ENCODE peak calls at places on chromosomes 5 and 9, in five cellular contexts. P is GM23338, V is mammary epithelial cell, X is H1, T is GM23248. H is an unnamed sample.

GRCh38 chr9:2255128-2255527 is 240.0 kb downstream of the SMARCA2 start:
- DNase-seq in P (peak; percentile 9), V (no peak), X (no peak), T (no peak), H (no peak)

GRCh38 chr5:147748590-147748989 is 33.9 kb downstream of the JAKMIP2 start:
- DNase-seq in P (peak; percentile 48), V (no peak), X (peak; percentile 3), T (no peak), H (no peak)

GRCh38 chr5:142277796-142278195 is 47.0 kb downstream of the SPRY4 start:
- DNase-seq in P (no peak), V (no peak), X (no peak), T (no peak), H (no peak)

GRCh38 chr5:27815061-27815460 is 776.7 kb upstream of the CDH9 start:
- DNase-seq in P (no peak), V (no peak), X (no peak), T (no peak), H (no peak)

GRCh38 chr9:99115947-99116543 is 11.1 kb downstream of the TGFBR1 start:
- DNase-seq in P (peak; percentile 33), V (peak; percentile 46), X (no peak), T (no peak), H (no peak)

GRCh38 chr9:27407966-27408365 is 111.0 kb upstream of the EQTN start:
- DNase-seq in P (no peak), V (no peak), X (no peak), T (peak; percentile 57), H (no peak)

GRCh38 chr9:136482046-136482792 is 621 bp downstream of the SEC16A start:
- DNase-seq in P (peak; percentile 52), V (peak; percentile 39), X (no peak), T (peak; percentile 82), H (peak; percentile 32)

GRCh38 chr9:73148447-73148937 is 3.2 kb upstream of the ANXA1 start:
- DNase-seq in P (no peak), V (peak; percentile 57), X (no peak), T (peak; percentile 83), H (no peak)

GRCh38 chr5:158609328-158609727 is 490.4 kb downstream of the EBF1 start:
- DNase-seq in P (no peak), V (no peak), X (no peak), T (peak; percentile 50), H (no peak)

GRCh38 chr5:124057161-124057814 is 545.3 kb downstream of the CSNK1G3 start:
- DNase-seq in P (no peak), V (peak; percentile 38), X (no peak), T (no peak), H (no peak)

GRCh38 chr9:82010711-82011110 is 22.1 kb downstream of the SPATA31D1 start:
- DNase-seq in P (no peak), V (peak; percentile 11), X (no peak), T (no peak), H (no peak)

GRCh38 chr9:127224883-127225739 is 39.5 kb upstream of the GARNL3 start:
- DNase-seq in P (peak; percentile 98), V (peak; percentile 69), X (no peak), T (peak; percentile 93), H (peak; percentile 95)

GRCh38 chr5:52725065-52725746 is 62.5 kb upstream of the ITGA1 start:
- DNase-seq in P (no peak), V (peak; percentile 95), X (no peak), T (no peak), H (no peak)

GRCh38 chr9:113567361-113568080 is 104.0 kb downstream of the RGS3 start:
- DNase-seq in P (no peak), V (no peak), X (no peak), T (no peak), H (no peak)

GRCh38 chr9:130981761-130982147 is 27.2 kb upstream of the LAMC3 start:
- DNase-seq in P (no peak), V (no peak), X (no peak), T (no peak), H (no peak)

GRCh38 chr9:127283917-127284316 is 19.3 kb downstream of the GARNL3 start:
- DNase-seq in P (peak; percentile 40), V (peak; percentile 15), X (no peak), T (peak; percentile 62), H (peak; percentile 17)

GRCh38 chr5:149153751-149154610 is 12.7 kb downstream of the ABLIM3 start:
- DNase-seq in P (no peak), V (no peak), X (no peak), T (peak; percentile 93), H (no peak)

GRCh38 chr5:6472792-6473191 is 24.1 kb downstream of the UBE2QL1 start:
- DNase-seq in P (no peak), V (no peak), X (no peak), T (no peak), H (no peak)

GRCh38 chr5:27911216-27911615 is 872.8 kb upstream of the CDH9 start:
- DNase-seq in P (no peak), V (peak; percentile 7), X (no peak), T (no peak), H (peak; percentile 41)

GRCh38 chr9:137673871-137674270 is 55.1 kb downstream of the EHMT1 start:
- DNase-seq in P (no peak), V (no peak), X (no peak), T (no peak), H (no peak)

GRCh38 chr9:88957526-88957925 is 33.7 kb upstream of the S1PR3 start:
- DNase-seq in P (no peak), V (no peak), X (no peak), T (no peak), H (no peak)

GRCh38 chr5:158313739-158314464 is 455.0 kb upstream of the CLINT1 start:
- DNase-seq in P (peak; percentile 28), V (no peak), X (no peak), T (peak; percentile 34), H (no peak)

GRCh38 chr5:180208435-180209081 is 453 bp downstream of the RASGEF1C start:
- DNase-seq in P (peak; percentile 51), V (no peak), X (no peak), T (peak; percentile 16), H (peak; percentile 19)

GRCh38 chr5:180209137-180209581 is at the start of gene RASGEF1C:
- DNase-seq in P (peak; percentile 85), V (peak; percentile 33), X (no peak), T (peak; percentile 88), H (peak; percentile 70)

GRCh38 chr5:180206993-180207392 is 2.0 kb downstream of the RASGEF1C start:
- DNase-seq in P (no peak), V (no peak), X (no peak), T (no peak), H (no peak)

GRCh38 chr5:180207593-180207992 is 1.4 kb downstream of the RASGEF1C start:
- DNase-seq in P (peak; percentile 58), V (no peak), X (no peak), T (no peak), H (no peak)

GRCh38 chr5:180208038-180208434 is 975 bp downstream of the RASGEF1C start:
- DNase-seq in P (peak; percentile 42), V (no peak), X (no peak), T (no peak), H (no peak)
- TF ChIP-seq EZH2 in P (no peak), V (no peak), X (no peak), T (no peak), H (no peak)

GRCh38 chr5:32713396-32714381 is 2.6 kb downstream of the NPR3 start:
- DNase-seq in P (peak; percentile 90), V (peak; percentile 5), X (no peak), T (peak; percentile 82), H (no peak)

GRCh38 chr5:32712463-32713395 is 1.6 kb downstream of the NPR3 start:
- DNase-seq in P (peak; percentile 59), V (no peak), X (no peak), T (peak; percentile 64), H (peak; percentile 19)

GRCh38 chr5:32710859-32711692 is at the start of gene NPR3:
- DNase-seq in P (peak; percentile 27), V (no peak), X (no peak), T (peak; percentile 89), H (peak; percentile 49)

GRCh38 chr5:32710335-32710858 is 724 bp upstream of the NPR3 start:
- DNase-seq in P (peak; percentile 48), V (peak; percentile 30), X (no peak), T (peak; percentile 61), H (no peak)

DNA sequence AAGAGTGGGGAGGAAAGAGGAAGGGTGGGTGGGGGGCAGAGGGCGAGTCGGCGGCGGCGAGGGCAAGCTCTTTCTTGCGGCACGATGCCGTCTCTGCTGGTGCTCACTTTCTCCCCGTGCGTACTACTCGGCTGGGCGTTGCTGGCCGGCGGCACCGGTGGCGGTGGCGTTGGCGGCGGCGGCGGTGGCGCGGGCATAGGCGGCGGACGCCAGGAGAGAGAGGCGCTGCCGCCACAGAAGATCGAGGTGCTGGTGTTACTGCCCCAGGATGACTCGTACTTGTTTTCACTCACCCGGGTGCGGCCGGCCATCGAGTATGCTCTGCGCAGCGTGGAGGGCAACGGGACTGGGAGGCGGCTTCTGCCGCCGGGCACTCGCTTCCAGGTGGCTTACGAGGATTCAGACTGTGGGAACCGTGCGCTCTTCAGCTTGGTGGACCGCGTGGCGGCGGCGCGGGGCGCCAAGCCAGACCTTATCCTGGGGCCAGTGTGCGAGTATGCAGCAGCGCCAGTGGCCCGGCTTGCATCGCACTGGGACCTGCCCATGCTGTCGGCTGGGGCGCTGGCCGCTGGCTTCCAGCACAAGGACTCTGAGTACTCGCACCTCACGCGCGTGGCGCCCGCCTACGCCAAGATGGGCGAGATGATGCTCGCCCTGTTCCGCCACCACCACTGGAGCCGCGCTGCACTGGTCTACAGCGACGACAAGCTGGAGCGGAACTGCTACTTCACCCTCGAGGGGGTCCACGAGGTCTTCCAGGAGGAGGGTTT is 757 bp downstream of the NPR3 start:
- DNase-seq in P (peak; percentile 52), V (peak; percentile 32), X (no peak), T (peak; percentile 85), H (no peak)
- TF ChIP-seq EZH2 in P (no peak), V (peak; percentile 82), X (no peak), T (no peak), H (peak; percentile 65)

DNA sequence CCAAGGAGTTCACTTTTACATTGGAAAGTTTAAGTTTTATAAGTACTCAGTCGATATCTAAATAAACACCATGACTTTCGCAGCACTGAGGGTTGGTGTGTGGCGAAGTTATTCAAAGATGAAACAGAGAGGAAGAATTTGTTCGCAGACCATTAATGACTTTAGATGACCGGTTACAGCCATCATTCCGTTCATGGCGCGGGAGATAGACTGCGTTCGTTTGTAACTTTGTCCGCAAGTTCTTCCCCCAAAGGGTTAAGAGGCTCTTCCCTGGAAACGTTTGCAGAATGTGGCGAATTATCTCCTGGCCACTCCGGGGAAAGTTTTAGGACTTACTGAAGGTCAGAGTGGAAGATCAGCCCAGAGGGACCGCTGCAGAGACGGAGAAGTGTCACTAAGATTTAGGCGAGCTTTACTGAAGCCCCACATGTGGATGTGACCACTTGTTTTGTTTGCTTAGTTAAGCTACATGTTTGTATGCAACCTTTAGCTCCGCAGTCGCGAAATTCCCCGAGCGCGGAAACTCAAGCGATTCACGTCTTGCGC is 2.2 kb upstream of the FOXD1 start:
- DNase-seq in P (peak; percentile 54), V (no peak), X (no peak), T (peak; percentile 67), H (peak; percentile 8)
- TF ChIP-seq EZH2 in P (peak; percentile 98), V (no peak), X (peak; percentile 94), T (no peak), H (no peak)

GRCh38 chr5:174733091-174733690 is 8.8 kb downstream of the MSX2 start:
- DNase-seq in P (peak; percentile 68), V (no peak), X (no peak), T (no peak), H (no peak)

GRCh38 chr5:174732040-174733020 is 7.9 kb downstream of the MSX2 start:
- DNase-seq in P (peak; percentile 63), V (no peak), X (no peak), T (no peak), H (no peak)

GRCh38 chr5:174733836-174734235 is 9.5 kb downstream of the MSX2 start:
- DNase-seq in P (no peak), V (no peak), X (no peak), T (no peak), H (no peak)

GRCh38 chr5:174729075-174729680 is 4.8 kb downstream of the MSX2 start:
- DNase-seq in P (peak; percentile 77), V (no peak), X (no peak), T (no peak), H (no peak)

GRCh38 chr5:174731214-174732039 is 7.0 kb downstream of the MSX2 start:
- DNase-seq in P (peak; percentile 58), V (no peak), X (no peak), T (no peak), H (no peak)
- TF ChIP-seq EZH2 in P (peak; percentile 80), V (no peak), X (no peak), T (no peak), H (peak; percentile 82)

H was measured in A673.